ENCODE peak calls at places on chromosomes 13 and 19, in six cellular contexts. S is amniotic stem cell, J is C1 segment of cervical spinal cord, O is ovary, D is T-helper 1 cell, V is Kasumi-1. Q is an unnamed sample.

GRCh38 chr19:52956917-52957316 is 5.8 kb downstream of the ZNF816 start:
- DNase-seq in S (no peak), J (no peak), O (no peak), D (no peak), V (no peak), Q (no peak)

GRCh38 chr13:59906413-59907027 is 257.2 kb downstream of the DIAPH3 start:
- DNase-seq in S (peak), J (no peak), O (no peak), D (no peak), V (peak), Q (no peak)

GRCh38 chr19:46390866-46391265 is 22.5 kb downstream of the CCDC8 start:
- DNase-seq in S (no peak), J (no peak), O (peak), D (no peak), V (no peak), Q (no peak)

GRCh38 chr19:10503002-10503789 is at the start of gene KEAP1:
- DNase-seq in S (no peak), J (peak), O (peak), D (no peak), V (peak), Q (peak)

GRCh38 chr13:46354143-46355087 is 32.6 kb downstream of the RUBCNL start:
- DNase-seq in S (peak), J (no peak), O (no peak), D (no peak), V (peak), Q (peak)

GRCh38 chr13:111382411-111382810 is 62.0 kb downstream of the TEX29 start:
- DNase-seq in S (no peak), J (no peak), O (no peak), D (no peak), V (no peak), Q (no peak)

GRCh38 chr19:3344608-3345598 is 21.5 kb upstream of the NFIC start:
- DNase-seq in S (no peak), J (no peak), O (no peak), D (no peak), V (no peak), Q (no peak)

GRCh38 chr19:5942991-5943390 is 28.9 kb downstream of the CAPS start:
- DNase-seq in S (no peak), J (no peak), O (no peak), D (no peak), V (no peak), Q (no peak)

GRCh38 chr19:14476663-14477401 is 1.7 kb upstream of the PTGER1 start:
- DNase-seq in S (no peak), J (no peak), O (no peak), D (no peak), V (peak), Q (no peak)

GRCh38 chr19:12791345-12792047 is at the start of gene JUNB:
- DNase-seq in S (peak), J (peak), O (peak), D (peak), V (peak), Q (peak)

GRCh38 chr19:3478409-3479176 is 1.7 kb downstream of the SMIM24 start:
- DNase-seq in S (no peak), J (no peak), O (no peak), D (no peak), V (peak), Q (peak)